ENCODE peak calls at places on chromosomes 6 and 20, in four cellular contexts. One of them, this sample, is unnamed.

GRCh38 chr6:37365791-37366190 is 12.0 kb downstream of the RNF8 start:
- DNase-seq in HCT116: no peak
- DNase-seq in HepG2: peak
- DNase-seq in GM12878: no peak
- DNase-seq in this sample: peak

GRCh38 chr6:47238456-47238995 is 71.2 kb downstream of the TNFRSF21 start:
- DNase-seq in HepG2: no peak
- DNase-seq in GM12878: no peak
- DNase-seq in HCT116: no peak
- DNase-seq in this sample: no peak

GRCh38 chr6:124999105-124999764 is 37.0 kb downstream of the RNF217 start:
- DNase-seq in HCT116: no peak
- DNase-seq in GM12878: no peak
- DNase-seq in HepG2: no peak
- DNase-seq in this sample: no peak

GRCh38 chr6:118650500-118651281 is 700 bp downstream of the CEP85L start:
- DNase-seq in HCT116: no peak
- DNase-seq in HepG2: no peak
- DNase-seq in GM12878: no peak
- DNase-seq in this sample: peak

GRCh38 chr20:63355781-63356295 is 5.3 kb downstream of the CHRNA4 start:
- DNase-seq in GM12878: no peak
- DNase-seq in HepG2: no peak
- DNase-seq in HCT116: no peak
- DNase-seq in this sample: no peak

GRCh38 chr6:146547889-146548288 is 4.3 kb downstream of the RAB32 start:
- DNase-seq in HCT116: no peak
- DNase-seq in HepG2: no peak
- DNase-seq in GM12878: no peak
- DNase-seq in this sample: no peak

GRCh38 chr6:37862992-37863391 is 43.5 kb downstream of the ZFAND3 start:
- DNase-seq in GM12878: no peak
- DNase-seq in HCT116: no peak
- DNase-seq in HepG2: no peak
- DNase-seq in this sample: no peak

GRCh38 chr6:4055420-4056041 is 23.4 kb downstream of the FAM217A start:
- DNase-seq in GM12878: no peak
- DNase-seq in HCT116: peak
- DNase-seq in HepG2: peak
- DNase-seq in this sample: peak

GRCh38 chr6:130132286-130132701 is 90.5 kb downstream of the SAMD3 start:
- DNase-seq in GM12878: no peak
- DNase-seq in HCT116: no peak
- DNase-seq in HepG2: no peak
- DNase-seq in this sample: no peak

GRCh38 chr6:111808493-111808892 is 64.8 kb downstream of the FYN start:
- DNase-seq in HepG2: no peak
- DNase-seq in HCT116: no peak
- DNase-seq in GM12878: no peak
- DNase-seq in this sample: no peak

GRCh38 chr20:62887860-62888239 is 26.2 kb upstream of the TCFL5 start:
- DNase-seq in HepG2: no peak
- DNase-seq in GM12878: no peak
- DNase-seq in HCT116: no peak
- DNase-seq in this sample: peak

GRCh38 chr20:58640446-58640845 is 10.6 kb upstream of the STX16 start:
- DNase-seq in HCT116: no peak
- DNase-seq in GM12878: no peak
- DNase-seq in HepG2: no peak
- DNase-seq in this sample: no peak

GRCh38 chr20:18524646-18525045 is 16.9 kb downstream of the SEC23B start:
- DNase-seq in HCT116: no peak
- DNase-seq in HepG2: no peak
- DNase-seq in GM12878: no peak
- DNase-seq in this sample: no peak

GRCh38 chr6:82348130-82348529 is 15.5 kb upstream of the TPBG start:
- DNase-seq in HepG2: no peak
- DNase-seq in GM12878: no peak
- DNase-seq in HCT116: no peak
- DNase-seq in this sample: no peak

GRCh38 chr6:123888779-123889513 is 85.3 kb downstream of the NKAIN2 start:
- DNase-seq in HepG2: no peak
- DNase-seq in HCT116: no peak
- DNase-seq in GM12878: no peak
- DNase-seq in this sample: no peak

GRCh38 chr6:79423216-79423615 is 114.0 kb downstream of the LCA5 start:
- DNase-seq in HepG2: no peak
- DNase-seq in HCT116: no peak
- DNase-seq in GM12878: no peak
- DNase-seq in this sample: no peak

GRCh38 chr6:142048593-142048980 is 84.1 kb upstream of the GJE1 start:
- DNase-seq in GM12878: no peak
- DNase-seq in HepG2: no peak
- DNase-seq in HCT116: no peak
- DNase-seq in this sample: no peak

GRCh38 chr6:63930848-63931247 is 295.2 kb downstream of the PHF3 start:
- DNase-seq in GM12878: no peak
- DNase-seq in HCT116: no peak
- DNase-seq in HepG2: no peak
- DNase-seq in this sample: no peak

GRCh38 chr6:150596439-150596838 is 3.2 kb upstream of the PLEKHG1 start:
- DNase-seq in HCT116: no peak
- DNase-seq in GM12878: no peak
- DNase-seq in HepG2: no peak
- DNase-seq in this sample: no peak

GRCh38 chr20:34110025-34111013 is 1.7 kb downstream of the EIF2S2 start:
- DNase-seq in GM12878: no peak
- DNase-seq in HepG2: peak
- DNase-seq in HCT116: no peak
- DNase-seq in this sample: no peak

GRCh38 chr20:32957451-32957850 is 46.8 kb downstream of the SUN5 start:
- DNase-seq in HCT116: no peak
- DNase-seq in GM12878: no peak
- DNase-seq in HepG2: no peak
- DNase-seq in this sample: no peak

GRCh38 chr6:168057836-168058235 is 21.2 kb downstream of the FRMD1 start:
- DNase-seq in HCT116: no peak
- DNase-seq in HepG2: no peak
- DNase-seq in GM12878: no peak
- DNase-seq in this sample: no peak

GRCh38 chr6:142013286-142013685 is 119.4 kb upstream of the GJE1 start:
- DNase-seq in GM12878: no peak
- DNase-seq in HepG2: no peak
- DNase-seq in HCT116: peak
- DNase-seq in this sample: no peak

GRCh38 chr20:23060629-23061028 is 11.2 kb upstream of the THBD start:
- DNase-seq in GM12878: no peak
- DNase-seq in HepG2: no peak
- DNase-seq in HCT116: no peak
- DNase-seq in this sample: no peak

GRCh38 chr6:106746660-106747059 is 117.3 kb downstream of the QRSL1 start:
- DNase-seq in GM12878: no peak
- DNase-seq in HCT116: no peak
- DNase-seq in HepG2: peak
- DNase-seq in this sample: no peak

GRCh38 chr20:17021481-17021880 is 205.4 kb upstream of the PCSK2 start:
- DNase-seq in GM12878: no peak
- DNase-seq in HepG2: no peak
- DNase-seq in HCT116: no peak
- DNase-seq in this sample: no peak

GRCh38 chr6:7916959-7917358 is 6.4 kb upstream of the TXNDC5 start:
- DNase-seq in HCT116: no peak
- DNase-seq in HepG2: no peak
- DNase-seq in GM12878: peak
- DNase-seq in this sample: no peak

GRCh38 chr6:35774116-35774794 is 2.1 kb upstream of the CLPSL2 start:
- DNase-seq in HepG2: no peak
- DNase-seq in HCT116: no peak
- DNase-seq in GM12878: no peak
- DNase-seq in this sample: no peak

GRCh38 chr20:6164421-6165341 is 41.9 kb upstream of the FERMT1 start:
- DNase-seq in HCT116: peak
- DNase-seq in HepG2: no peak
- DNase-seq in GM12878: no peak
- DNase-seq in this sample: no peak

GRCh38 chr6:33080127-33081089 is 4.6 kb downstream of the HLA-DPB1 start:
- DNase-seq in GM12878: no peak
- DNase-seq in HepG2: no peak
- DNase-seq in HCT116: no peak
- DNase-seq in this sample: peak

GRCh38 chr6:138691595-138692057 is 81.9 kb upstream of the CCDC28A start:
- DNase-seq in GM12878: no peak
- DNase-seq in HepG2: peak
- DNase-seq in HCT116: peak
- DNase-seq in this sample: no peak
- TF ChIP-seq ZBTB33 in GM12878: no peak
- TF ChIP-seq ZBTB33 in HepG2: no peak
- TF ChIP-seq ZBTB33 in HCT116: no peak
- TF ChIP-seq ZBTB33 in this sample: no peak

DNA sequence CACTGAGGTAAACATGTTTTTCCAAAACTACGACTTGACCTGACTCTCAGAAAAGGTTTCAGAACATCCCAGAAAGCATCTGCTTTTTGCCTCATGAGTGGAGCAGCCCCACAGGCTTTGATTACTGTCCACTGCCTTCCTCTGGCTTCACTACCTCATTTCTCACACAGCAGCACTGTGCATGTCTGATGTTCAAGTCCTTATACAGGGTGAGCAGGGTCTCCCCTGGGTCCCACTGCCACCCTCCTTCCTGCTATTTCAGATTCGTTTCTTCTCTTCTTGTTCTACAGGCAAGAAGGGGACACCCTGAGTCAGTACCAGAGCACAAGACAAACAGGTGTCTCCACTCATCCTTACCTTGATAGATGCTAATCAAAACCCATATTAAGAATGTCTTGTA is 64.7 kb upstream of the NFATC2 start:
- DNase-seq in GM12878: no peak
- DNase-seq in HCT116: no peak
- DNase-seq in HepG2: no peak
- DNase-seq in this sample: no peak
- TF ChIP-seq ZBTB33 in GM12878: no peak
- TF ChIP-seq ZBTB33 in HCT116: no peak
- TF ChIP-seq ZBTB33 in HepG2: no peak
- TF ChIP-seq ZBTB33 in this sample: no peak

DNA sequence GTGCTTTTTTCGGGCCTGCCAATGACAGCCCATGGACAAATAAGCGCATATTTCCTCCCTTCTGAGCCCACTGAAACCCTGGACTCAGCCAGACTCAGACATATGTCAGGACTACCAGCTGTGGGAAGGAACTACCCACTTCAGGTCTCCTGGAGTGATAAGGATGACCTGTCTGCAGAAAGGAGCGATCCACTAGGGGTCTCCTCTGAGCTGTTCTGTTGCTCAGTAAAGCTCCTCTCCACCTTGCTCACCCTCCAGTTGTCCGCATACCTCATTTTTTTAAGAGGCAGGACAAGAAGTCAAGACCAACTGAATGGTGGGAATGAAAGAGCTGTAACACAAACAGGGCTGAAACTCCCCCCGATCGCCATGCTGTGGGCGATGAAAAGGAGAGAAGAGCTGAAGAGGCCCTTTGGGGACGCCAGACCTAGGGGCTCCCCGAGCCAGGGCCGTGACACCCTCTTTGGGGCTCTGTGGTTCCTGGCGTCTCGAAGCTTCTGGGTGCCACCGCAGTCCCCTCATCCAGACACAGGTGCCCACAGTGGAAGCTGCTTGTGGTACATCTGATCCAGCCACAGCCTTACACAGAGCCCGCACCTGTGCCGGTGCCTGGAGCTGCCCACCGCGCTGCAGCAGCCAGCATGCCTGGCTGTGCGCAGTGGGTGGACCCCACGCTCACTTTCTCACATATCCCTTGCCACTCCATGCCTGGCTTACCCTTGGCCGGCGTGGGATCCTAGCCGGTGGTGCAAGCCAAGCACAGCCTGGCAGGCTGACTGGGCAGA is 68.8 kb downstream of the EYS start:
- DNase-seq in HepG2: peak
- DNase-seq in HCT116: no peak
- DNase-seq in GM12878: no peak
- DNase-seq in this sample: peak
- TF ChIP-seq ZBTB33 in HepG2: no peak
- TF ChIP-seq ZBTB33 in HCT116: no peak
- TF ChIP-seq ZBTB33 in GM12878: no peak
- TF ChIP-seq ZBTB33 in this sample: no peak

DNA sequence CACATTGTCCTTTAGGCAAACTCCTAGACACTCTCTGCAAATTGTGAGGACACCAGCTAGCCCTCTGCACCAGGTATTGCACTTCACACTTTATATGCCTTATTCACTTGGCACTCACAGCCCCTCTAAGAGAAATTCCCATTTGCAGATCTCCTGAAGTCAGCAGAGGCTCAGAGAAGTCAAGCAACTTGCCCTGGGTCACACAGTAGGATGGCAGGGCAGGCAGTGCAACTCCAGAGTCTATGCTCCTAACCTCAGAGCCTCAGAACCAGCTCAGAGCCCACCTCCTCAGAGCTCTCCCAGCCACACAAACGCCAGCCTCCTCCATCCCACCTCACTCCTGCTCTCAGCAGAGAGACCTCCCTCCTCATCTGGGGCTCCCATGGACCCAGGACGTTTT is 52.4 kb upstream of the BLCAP start:
- DNase-seq in HCT116: no peak
- DNase-seq in GM12878: no peak
- DNase-seq in HepG2: no peak
- DNase-seq in this sample: no peak
- TF ChIP-seq ZBTB33 in HCT116: no peak
- TF ChIP-seq ZBTB33 in GM12878: no peak
- TF ChIP-seq ZBTB33 in HepG2: no peak
- TF ChIP-seq ZBTB33 in this sample: no peak

GRCh38 chr6:161265554-161265953 is 8.3 kb downstream of the AGPAT4 start:
- DNase-seq in HepG2: no peak
- DNase-seq in GM12878: no peak
- DNase-seq in HCT116: no peak
- DNase-seq in this sample: no peak
- TF ChIP-seq ZBTB33 in HepG2: no peak
- TF ChIP-seq ZBTB33 in GM12878: no peak
- TF ChIP-seq ZBTB33 in HCT116: no peak
- TF ChIP-seq ZBTB33 in this sample: no peak

GRCh38 chr6:21666200-21666671 is 72.7 kb downstream of the SOX4 start:
- DNase-seq in HepG2: no peak
- DNase-seq in GM12878: no peak
- DNase-seq in HCT116: no peak
- DNase-seq in this sample: peak
- TF ChIP-seq ZBTB33 in HepG2: no peak
- TF ChIP-seq ZBTB33 in GM12878: no peak
- TF ChIP-seq ZBTB33 in HCT116: no peak
- TF ChIP-seq ZBTB33 in this sample: no peak

GRCh38 chr6:11304946-11305345 is 72.5 kb upstream of the NEDD9 start:
- DNase-seq in HepG2: no peak
- DNase-seq in HCT116: no peak
- DNase-seq in GM12878: no peak
- DNase-seq in this sample: no peak
- TF ChIP-seq ZBTB33 in HepG2: no peak
- TF ChIP-seq ZBTB33 in HCT116: no peak
- TF ChIP-seq ZBTB33 in GM12878: no peak
- TF ChIP-seq ZBTB33 in this sample: no peak

GRCh38 chr6:66771626-66772025 is 1064.6 kb upstream of the EYS start:
- DNase-seq in GM12878: no peak
- DNase-seq in HepG2: no peak
- DNase-seq in HCT116: no peak
- DNase-seq in this sample: no peak
- TF ChIP-seq ZBTB33 in GM12878: no peak
- TF ChIP-seq ZBTB33 in HepG2: no peak
- TF ChIP-seq ZBTB33 in HCT116: no peak
- TF ChIP-seq ZBTB33 in this sample: no peak